ENCODE peak calls at places on chromosome 1, in seven cellular contexts. N is cardiac muscle cell; S is right lobe of liver; Q is left ventricle myocardium inferior; J is aorta; A is lower lobe of right lung; D is CD8-positive, alpha-beta memory T cell. Z is an unnamed sample.

GRCh38 chr1:214920337-214920736 is 162.2 kb upstream of the KCNK2 start:
- DNase-seq in Q (no peak), N (no peak), S (no peak), D (no peak), A (no peak), J (no peak), Z (no peak)

GRCh38 chr1:215992620-215993019 is 425.5 kb downstream of the KCTD3 start:
- DNase-seq in D (no peak), A (no peak), S (no peak), J (no peak), Q (no peak), N (peak; percentile 18), Z (peak; percentile 64)

GRCh38 chr1:160097911-160098851 is at the start of gene IGSF8:
- DNase-seq in S (peak; percentile 95), Q (peak; percentile 94), D (peak; percentile 89), N (peak; percentile 85), A (peak; percentile 93), J (peak; percentile 95), Z (peak; percentile 96)

GRCh38 chr1:19113362-19114092 is 96.5 kb downstream of the UBR4 start:
- DNase-seq in Q (no peak), N (peak; percentile 51), D (no peak), S (no peak), A (no peak), J (no peak), Z (peak; percentile 76)

GRCh38 chr1:240031009-240031408 is 60.7 kb upstream of the FMN2 start:
- DNase-seq in J (no peak), A (no peak), N (peak; percentile 52), S (no peak), Q (no peak), D (no peak), Z (no peak)

GRCh38 chr1:42142894-42143675 is 10.1 kb upstream of the GUCA2B start:
- DNase-seq in N (no peak), S (no peak), Q (no peak), A (peak; percentile 48), D (no peak), J (no peak), Z (no peak)

GRCh38 chr1:217189362-217189761 is 441.5 kb downstream of the GPATCH2 start:
- DNase-seq in S (no peak), A (no peak), N (no peak), Q (no peak), D (no peak), J (no peak), Z (no peak)

GRCh38 chr1:116268211-116268610 is 104.8 kb upstream of the ATP1A1 start:
- DNase-seq in Q (no peak), D (no peak), S (peak; percentile 85), N (peak; percentile 37), J (peak; percentile 52), A (peak; percentile 62), Z (peak; percentile 65)

GRCh38 chr1:41414716-41415306 is 53.6 kb downstream of the FOXO6 start:
- DNase-seq in D (no peak), N (no peak), S (no peak), J (peak; percentile 2), Q (no peak), A (no peak), Z (no peak)

GRCh38 chr1:39129514-39129913 is 75.0 kb upstream of the MACF1 start:
- DNase-seq in A (no peak), N (peak; percentile 61), D (no peak), S (no peak), J (no peak), Q (no peak), Z (no peak)

GRCh38 chr1:182279724-182280506 is 111.7 kb downstream of the GLUL start:
- DNase-seq in A (no peak), Q (peak; percentile 46), S (no peak), N (no peak), J (no peak), D (no peak), Z (no peak)

GRCh38 chr1:201276891-201277290 is 6.4 kb upstream of the PKP1 start:
- DNase-seq in Q (no peak), A (no peak), S (no peak), N (no peak), J (no peak), D (no peak), Z (no peak)

GRCh38 chr1:209383422-209383821 is 200.1 kb upstream of the CAMK1G start:
- DNase-seq in D (no peak), J (no peak), Q (no peak), A (no peak), S (no peak), N (no peak), Z (no peak)

GRCh38 chr1:69076631-69077030 is 491.1 kb upstream of the LRRC7 start:
- DNase-seq in D (no peak), N (no peak), S (no peak), Q (no peak), J (no peak), A (no peak), Z (no peak)

GRCh38 chr1:1614204-1614953 is 921 bp upstream of the MIB2 start:
- DNase-seq in Q (no peak), J (peak; percentile 67), A (peak; percentile 80), S (peak; percentile 68), N (peak; percentile 93), D (peak; percentile 53), Z (no peak)

GRCh38 chr1:6779089-6779805 is 6.0 kb upstream of the CAMTA1 start:
- DNase-seq in D (no peak), A (no peak), J (no peak), N (no peak), S (no peak), Q (no peak), Z (no peak)

GRCh38 chr1:200257235-200257634 is 152.6 kb downstream of the ZNF281 start:
- DNase-seq in S (no peak), A (no peak), Q (no peak), J (no peak), N (no peak), D (no peak), Z (no peak)

DNA sequence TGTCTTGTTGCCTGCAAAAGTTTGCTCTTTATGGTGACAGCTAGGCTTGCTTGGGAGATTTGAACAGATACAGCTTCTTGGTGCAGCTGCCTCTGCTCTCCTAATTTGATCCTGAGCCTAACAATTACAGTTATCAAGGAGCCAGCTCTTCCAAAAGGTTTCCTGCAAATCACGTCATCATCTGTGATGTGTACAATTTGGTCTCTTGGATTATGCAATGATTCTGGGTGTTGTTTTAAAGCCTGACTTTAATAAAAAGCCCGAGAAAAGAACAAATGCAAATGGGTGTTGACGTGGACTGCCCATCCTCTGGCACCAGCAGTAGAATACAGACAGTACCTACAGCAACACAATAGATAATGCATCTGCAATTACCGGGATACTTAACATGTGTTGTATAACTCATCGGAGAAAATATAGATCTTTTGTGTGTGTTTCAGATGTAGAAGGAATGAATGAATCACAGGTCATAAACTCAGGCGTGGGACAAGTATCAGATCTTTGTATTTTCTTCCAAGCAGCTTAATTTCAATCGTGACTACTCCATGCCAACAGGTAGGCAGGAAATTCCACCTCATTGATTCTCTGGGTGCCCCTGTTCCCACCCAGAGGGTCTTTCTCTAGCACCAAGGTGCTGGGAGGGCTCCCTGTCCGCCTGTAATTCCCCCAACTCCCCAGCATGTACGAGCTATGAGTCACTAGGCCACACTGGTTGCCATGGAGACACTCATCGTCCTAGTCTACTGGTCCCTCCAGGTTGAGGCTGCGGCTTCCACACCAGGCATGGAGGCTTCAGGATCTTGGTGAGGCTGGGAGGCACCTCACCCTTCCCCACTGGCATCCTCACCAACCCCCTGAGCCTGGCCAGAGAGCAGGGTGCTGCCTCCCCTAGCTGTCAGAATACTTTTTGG is 75.9 kb upstream of the KAZN start:
- DNase-seq in J (peak; percentile 56), Q (peak; percentile 33), S (no peak), N (peak; percentile 93), D (no peak), A (no peak), Z (no peak)
- H3K27ac ChIP-seq in J (no peak overlapping the region), Q (peak overlapping the region; percentile 70), S (no peak overlapping the region), N (no peak overlapping the region), D (no peak overlapping the region), A (peak overlapping the region; percentile 38), Z (no peak overlapping the region)

DNA sequence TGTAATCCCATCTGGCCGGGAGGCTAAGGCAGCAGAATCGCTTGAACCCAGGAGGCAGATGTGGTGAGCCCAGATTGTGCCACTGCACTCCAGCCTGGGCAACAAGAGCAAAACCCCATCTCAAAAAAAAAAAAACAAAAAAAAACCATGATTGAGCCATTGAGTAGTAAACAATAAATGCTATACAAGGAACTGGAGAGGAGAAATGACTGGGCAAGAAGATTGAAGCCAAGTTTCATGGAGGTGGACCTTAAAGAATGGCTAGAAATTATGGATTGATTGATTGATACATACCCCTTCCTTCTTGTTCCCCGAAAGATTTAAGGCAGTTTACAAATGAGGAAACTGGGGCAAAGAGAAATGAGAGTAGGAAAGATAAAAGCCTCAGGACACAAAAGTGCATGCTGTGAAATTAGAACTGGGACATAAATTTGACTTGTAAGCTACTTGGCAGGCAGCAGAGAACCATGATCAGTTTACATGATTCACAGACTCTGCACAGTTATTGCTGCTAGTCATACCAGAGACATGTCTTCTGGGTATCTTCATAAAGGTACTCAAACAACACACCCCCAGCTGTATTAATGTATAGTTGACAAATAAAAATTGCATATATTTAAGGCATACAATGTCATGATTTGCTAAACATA is 7.0 kb downstream of the MRPS14 start:
- DNase-seq in D (no peak), A (no peak), N (no peak), Q (no peak), S (no peak), J (no peak), Z (no peak)
- H3K36me3 ChIP-seq in D (peaks cover 42% of the 10 kb centered on the region), A (peaks cover 79% of the 10 kb centered on the region), N (peaks cover 66% of the 10 kb centered on the region), Q (peaks cover 73% of the 10 kb centered on the region), S (no peaks in the 10 kb centered on the region), J (peaks cover 3% of the 10 kb centered on the region), Z (peaks cover 25% of the 10 kb centered on the region)

GRCh38 chr1:145707183-145707867 is at the start of gene PDZK1:
- DNase-seq in D (no peak), N (no peak), Q (no peak), J (no peak), S (peak; percentile 93), A (no peak), Z (no peak)
- H3K27ac ChIP-seq in D (no peak within 1 kb of the TSS), N (no peak within 1 kb of the TSS), Q (no peak within 1 kb of the TSS), J (no peak within 1 kb of the TSS), S (peak within 1 kb of the TSS; percentile 84), A (no peak within 1 kb of the TSS), Z (no peak within 1 kb of the TSS)

GRCh38 chr1:173868266-173869107 is at the start of gene ZBTB37:
- DNase-seq in Q (peak; percentile 88), J (peak; percentile 91), D (peak; percentile 88), S (peak; percentile 95), A (peak; percentile 96), N (peak; percentile 41), Z (peak; percentile 95)

GRCh38 chr1:173867141-173867752 is 542 bp downstream of the GAS5 start:
- DNase-seq in N (no peak), J (peak; percentile 55), D (peak; percentile 37), Q (no peak), A (no peak), S (no peak), Z (peak; percentile 68)

GRCh38 chr1:173865468-173866164 is 2.2 kb downstream of the GAS5 start:
- DNase-seq in Q (no peak), D (no peak), S (no peak), J (no peak), N (peak; percentile 9), A (no peak), Z (peak; percentile 55)

GRCh38 chr1:173867753-173868265 is at the start of gene GAS5:
- DNase-seq in J (peak; percentile 100), Q (peak; percentile 98), D (peak; percentile 99), A (peak; percentile 100), S (peak; percentile 99), N (peak; percentile 100), Z (peak; percentile 100)

DNA sequence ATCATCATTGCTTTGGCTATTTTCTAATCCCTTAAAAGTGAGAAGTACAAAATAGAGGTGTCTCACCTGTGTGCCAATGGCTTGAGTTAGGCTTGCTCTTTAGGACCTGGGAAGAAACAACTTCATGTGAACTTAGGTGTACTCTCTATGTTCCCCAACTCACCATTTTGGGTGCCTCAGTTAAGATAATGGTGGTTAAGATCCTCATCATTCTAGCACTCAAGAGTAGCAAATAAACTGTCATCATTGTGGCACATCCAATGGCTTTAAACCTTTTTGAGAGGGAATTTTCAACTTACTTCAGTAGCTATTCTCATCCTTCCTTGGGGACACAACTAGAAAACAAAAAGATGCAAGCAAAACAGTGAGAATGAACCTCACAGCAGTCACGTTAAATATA is 1.3 kb downstream of the GAS5 start:
- DNase-seq in D (no peak), Q (no peak), J (no peak), S (no peak), N (peak; percentile 13), A (no peak), Z (no peak)
- H3K36me3 ChIP-seq in D (peaks cover 40% of the 10 kb centered on the region), Q (peaks cover 51% of the 10 kb centered on the region), J (peaks cover 3% of the 10 kb centered on the region), S (peaks cover 12% of the 10 kb centered on the region), N (peaks cover 45% of the 10 kb centered on the region), A (peaks cover 52% of the 10 kb centered on the region), Z (peaks cover 50% of the 10 kb centered on the region)